ENCODE peak calls at places on chromosomes 16 and 17, in five cellular contexts. E, J, A, M and N are unnamed samples.

GRCh38 chr16:69243479-69243878 is 56.5 kb downstream of the SNTB2 start:
- DNase-seq in M (peak), A (peak), J (peak), E (no peak), N (no peak)

GRCh38 chr16:15440852-15441251 is 6.5 kb downstream of the BMERB1 start:
- DNase-seq in M (no peak), J (peak), A (no peak), E (no peak), N (no peak)

GRCh38 chr17:55783684-55784245 is 32.9 kb downstream of the PCTP start:
- DNase-seq in J (peak), M (no peak), A (no peak), E (no peak), N (peak)

GRCh38 chr17:4555863-4556646 is 871 bp upstream of the MYBBP1A start:
- DNase-seq in M (no peak), J (no peak), A (no peak), E (peak), N (no peak)

GRCh38 chr16:48384982-48385271 is 286 bp downstream of the SIAH1 start:
- DNase-seq in J (peak), E (peak), M (no peak), A (no peak), N (no peak)

GRCh38 chr17:44903012-44903685 is 3.9 kb upstream of the EFTUD2 start:
- DNase-seq in M (no peak), J (no peak), E (no peak), A (no peak), N (no peak)

GRCh38 chr17:74113952-74114351 is 89.5 kb upstream of the RPL38 start:
- DNase-seq in E (no peak), A (no peak), J (no peak), M (no peak), N (peak)

GRCh38 chr17:48611681-48612455 is 1.1 kb upstream of the HOXB7 start:
- DNase-seq in M (no peak), A (no peak), E (peak), J (no peak), N (peak)

GRCh38 chr17:79795795-79796569 is 895 bp downstream of the CBX8 start:
- DNase-seq in J (no peak), M (no peak), A (no peak), E (no peak), N (no peak)

GRCh38 chr16:72915331-72915730 is 132.6 kb downstream of the ZFHX3 start:
- DNase-seq in A (no peak), M (no peak), J (no peak), E (no peak), N (no peak)

GRCh38 chr16:85279874-85280545 is 167.7 kb upstream of the CIBAR2 start:
- DNase-seq in M (no peak), J (peak), E (no peak), A (no peak), N (peak)

GRCh38 chr16:84307209-84307954 is 12.7 kb downstream of the WFDC1 start:
- DNase-seq in A (no peak), M (no peak), E (no peak), J (no peak), N (no peak)

GRCh38 chr16:57315401-57315800 is 30.9 kb upstream of the PLLP start:
- DNase-seq in J (no peak), A (no peak), E (no peak), M (no peak), N (no peak)

GRCh38 chr17:67671492-67671891 is 46.2 kb upstream of the NOL11 start:
- DNase-seq in E (peak), M (no peak), J (no peak), A (no peak), N (peak)

GRCh38 chr16:26735521-26735920 is 331.2 kb upstream of the C16orf82 start:
- DNase-seq in M (no peak), A (no peak), J (no peak), E (no peak), N (no peak)

GRCh38 chr16:85428168-85428898 is 184.8 kb upstream of the GSE1 start:
- DNase-seq in M (no peak), A (no peak), J (peak), E (no peak), N (peak)

GRCh38 chr16:46889245-46889941 is 5.2 kb downstream of the GPT2 start:
- DNase-seq in A (no peak), J (no peak), M (no peak), E (no peak), N (no peak)

GRCh38 chr16:87233928-87234327 is 83.3 kb downstream of the C16orf95 start:
- DNase-seq in E (no peak), M (no peak), A (no peak), J (peak), N (no peak)

GRCh38 chr17:83025636-83026280 is 53.7 kb upstream of the METRNL start:
- DNase-seq in M (no peak), J (no peak), A (no peak), E (no peak), N (no peak)